ENCODE peak calls at places on chromosome 2, in ten cellular contexts. One of them, this sample, is unnamed.
A peak's percentile ranks its signal among the peaks of the same experiment; 100 is the strongest.

GRCh38 chr2:7940120-7940386 is 741.8 kb upstream of the ID2 start:
- DNase-seq in brain microvascular endothelial cell: no peak
- DNase-seq in HCEC 1CT: no peak
- DNase-seq in left cardiac atrium: no peak
- DNase-seq in activated T-cell treated with anti-CD3 and anti-CD28 coated beads for 1 hour: no peak
- DNase-seq in iris pigment epithelial cell: no peak
- DNase-seq in epithelial cell of esophagus: no peak
- DNase-seq in naive B cell: no peak
- DNase-seq in tibial artery: no peak
- DNase-seq in SK-N-SH: no peak
- DNase-seq in this sample: no peak

GRCh38 chr2:20381457-20381856 is 30.8 kb upstream of the PUM2 start:
- DNase-seq in brain microvascular endothelial cell: peak; percentile 65
- DNase-seq in HCEC 1CT: no peak
- DNase-seq in left cardiac atrium: no peak
- DNase-seq in activated T-cell treated with anti-CD3 and anti-CD28 coated beads for 1 hour: no peak
- DNase-seq in iris pigment epithelial cell: peak; percentile 54
- DNase-seq in epithelial cell of esophagus: peak; percentile 61
- DNase-seq in naive B cell: no peak
- DNase-seq in tibial artery: no peak
- DNase-seq in SK-N-SH: peak; percentile 64
- DNase-seq in this sample: no peak

GRCh38 chr2:189391201-189391600 is 50.1 kb upstream of the WDR75 start:
- DNase-seq in brain microvascular endothelial cell: no peak
- DNase-seq in HCEC 1CT: peak; percentile 7
- DNase-seq in left cardiac atrium: no peak
- DNase-seq in activated T-cell treated with anti-CD3 and anti-CD28 coated beads for 1 hour: no peak
- DNase-seq in iris pigment epithelial cell: no peak
- DNase-seq in epithelial cell of esophagus: peak; percentile 48
- DNase-seq in naive B cell: no peak
- DNase-seq in tibial artery: no peak
- DNase-seq in SK-N-SH: no peak
- DNase-seq in this sample: no peak

GRCh38 chr2:171522804-171523338 is 597 bp downstream of the CYBRD1 start:
- DNase-seq in brain microvascular endothelial cell: no peak
- DNase-seq in HCEC 1CT: peak; percentile 31
- DNase-seq in left cardiac atrium: peak; percentile 41
- DNase-seq in activated T-cell treated with anti-CD3 and anti-CD28 coated beads for 1 hour: no peak
- DNase-seq in iris pigment epithelial cell: peak; percentile 67
- DNase-seq in epithelial cell of esophagus: peak; percentile 30
- DNase-seq in naive B cell: peak; percentile 3
- DNase-seq in tibial artery: no peak
- DNase-seq in SK-N-SH: no peak
- DNase-seq in this sample: no peak

GRCh38 chr2:238107525-238108422 is 7.6 kb downstream of the ESPNL start:
- DNase-seq in brain microvascular endothelial cell: no peak
- DNase-seq in HCEC 1CT: no peak
- DNase-seq in left cardiac atrium: peak; percentile 14
- DNase-seq in activated T-cell treated with anti-CD3 and anti-CD28 coated beads for 1 hour: no peak
- DNase-seq in iris pigment epithelial cell: no peak
- DNase-seq in epithelial cell of esophagus: no peak
- DNase-seq in naive B cell: peak; percentile 73
- DNase-seq in tibial artery: peak; percentile 63
- DNase-seq in SK-N-SH: peak; percentile 28
- DNase-seq in this sample: no peak

GRCh38 chr2:40700211-40700954 is 248.5 kb upstream of the SLC8A1 start:
- DNase-seq in brain microvascular endothelial cell: no peak
- DNase-seq in HCEC 1CT: no peak
- DNase-seq in left cardiac atrium: no peak
- DNase-seq in activated T-cell treated with anti-CD3 and anti-CD28 coated beads for 1 hour: no peak
- DNase-seq in iris pigment epithelial cell: no peak
- DNase-seq in epithelial cell of esophagus: peak; percentile 8
- DNase-seq in naive B cell: no peak
- DNase-seq in tibial artery: no peak
- DNase-seq in SK-N-SH: no peak
- DNase-seq in this sample: no peak

GRCh38 chr2:49236316-49236715 is 82.0 kb upstream of the FSHR start:
- DNase-seq in brain microvascular endothelial cell: no peak
- DNase-seq in HCEC 1CT: no peak
- DNase-seq in left cardiac atrium: no peak
- DNase-seq in activated T-cell treated with anti-CD3 and anti-CD28 coated beads for 1 hour: no peak
- DNase-seq in iris pigment epithelial cell: no peak
- DNase-seq in epithelial cell of esophagus: no peak
- DNase-seq in naive B cell: no peak
- DNase-seq in tibial artery: no peak
- DNase-seq in SK-N-SH: no peak
- DNase-seq in this sample: no peak

GRCh38 chr2:230326453-230327417 is at the start of gene SP140L:
- DNase-seq in brain microvascular endothelial cell: peak; percentile 75
- DNase-seq in HCEC 1CT: peak; percentile 89
- DNase-seq in left cardiac atrium: peak; percentile 79
- DNase-seq in activated T-cell treated with anti-CD3 and anti-CD28 coated beads for 1 hour: peak; percentile 64
- DNase-seq in iris pigment epithelial cell: peak; percentile 88
- DNase-seq in epithelial cell of esophagus: peak; percentile 77
- DNase-seq in naive B cell: peak; percentile 71
- DNase-seq in tibial artery: peak; percentile 81
- DNase-seq in SK-N-SH: no peak
- DNase-seq in this sample: peak; percentile 79

GRCh38 chr2:230067990-230068657 is 600 bp downstream of the SLC16A14 start:
- DNase-seq in brain microvascular endothelial cell: peak; percentile 1
- DNase-seq in HCEC 1CT: peak; percentile 23
- DNase-seq in left cardiac atrium: peak; percentile 68
- DNase-seq in activated T-cell treated with anti-CD3 and anti-CD28 coated beads for 1 hour: peak; percentile 12
- DNase-seq in iris pigment epithelial cell: peak; percentile 40
- DNase-seq in epithelial cell of esophagus: peak; percentile 60
- DNase-seq in naive B cell: peak; percentile 55
- DNase-seq in tibial artery: peak; percentile 69
- DNase-seq in SK-N-SH: peak; percentile 82
- DNase-seq in this sample: no peak

This sample was measured in lung.